ENCODE peak calls at places on chromosomes 16 and 17, in five cellular contexts. Q is mammary epithelial cell, U is A549, T is dorsolateral prefrontal cortex, A is K562. R is an unnamed sample.

GRCh38 chr16:65828296-65828695 is 538.2 kb upstream of the CDH5 start:
- DNase-seq in Q (no peak), U (no peak), T (no peak), A (no peak), R (no peak)

GRCh38 chr17:67575325-67575724 is 142.4 kb upstream of the NOL11 start:
- DNase-seq in Q (no peak), U (no peak), T (no peak), A (no peak), R (no peak)

GRCh38 chr16:10738231-10739077 is 5.2 kb upstream of the NUBP1 start:
- DNase-seq in Q (peak), U (peak), T (peak), A (peak), R (peak)

GRCh38 chr17:57597531-57598453 is 147.3 kb downstream of the CCDC182 start:
- DNase-seq in Q (peak), U (peak), T (peak), A (peak), R (peak)

GRCh38 chr16:79261461-79261860 is 339.1 kb downstream of the MAF start:
- DNase-seq in Q (no peak), U (peak), T (no peak), A (peak), R (no peak)

GRCh38 chr16:11010576-11011221 is 66.3 kb downstream of the CLEC16A start:
- DNase-seq in Q (no peak), U (no peak), T (no peak), A (no peak), R (no peak)

GRCh38 chr17:80203448-80204092 is 16.6 kb downstream of the SGSH start:
- DNase-seq in Q (no peak), U (no peak), T (no peak), A (no peak), R (no peak)

GRCh38 chr16:4358831-4359561 is 7.9 kb upstream of the PAM16 start:
- DNase-seq in Q (no peak), U (peak), T (no peak), A (peak), R (no peak)

GRCh38 chr17:68006797-68007196 is 10.5 kb upstream of the C17orf58 start:
- DNase-seq in Q (no peak), U (no peak), T (peak), A (no peak), R (no peak)

GRCh38 chr16:46920402-46921068 is 36.4 kb downstream of the GPT2 start:
- DNase-seq in Q (no peak), U (no peak), T (no peak), A (no peak), R (peak)

GRCh38 chr16:56630134-56630533 is 2.3 kb upstream of the MT1M start:
- DNase-seq in Q (no peak), U (no peak), T (no peak), A (no peak), R (no peak)

GRCh38 chr17:45225964-45226530 is 4.4 kb downstream of the FMNL1 start:
- DNase-seq in Q (no peak), U (peak), T (peak), A (peak), R (no peak)

GRCh38 chr16:22007509-22008214 is at the start of gene MOSMO:
- DNase-seq in Q (peak), U (peak), T (peak), A (peak), R (peak)

GRCh38 chr16:56860226-56861020 is 4.6 kb upstream of the SLC12A3 start:
- DNase-seq in Q (no peak), U (no peak), T (no peak), A (no peak), R (no peak)

GRCh38 chr17:77540975-77541374 is 400.2 kb downstream of the SEC14L1 start:
- DNase-seq in Q (no peak), U (no peak), T (no peak), A (no peak), R (no peak)

GRCh38 chr17:60514053-60514452 is 12.0 kb downstream of the APPBP2 start:
- DNase-seq in Q (no peak), U (no peak), T (no peak), A (no peak), R (no peak)

GRCh38 chr16:89909777-89910716 is 8.6 kb upstream of the MC1R start:
- DNase-seq in Q (peak), U (peak), T (peak), A (peak), R (no peak)

GRCh38 chr17:81086789-81087551 is 52.0 kb downstream of the BAIAP2 start:
- DNase-seq in Q (peak), U (no peak), T (no peak), A (no peak), R (peak)

GRCh38 chr16:27639588-27640276 is 89.8 kb downstream of the KATNIP start:
- DNase-seq in Q (peak), U (peak), T (no peak), A (peak), R (no peak)

GRCh38 chr16:48524348-48525200 is 85.4 kb downstream of the N4BP1 start:
- DNase-seq in Q (peak), U (no peak), T (no peak), A (no peak), R (no peak)

GRCh38 chr16:77206533-77206932 is 7.3 kb downstream of the SYCE1L start:
- DNase-seq in Q (no peak), U (no peak), T (no peak), A (no peak), R (no peak)

GRCh38 chr17:3914319-3914685 is 2.0 kb downstream of the P2RX1 start:
- DNase-seq in Q (no peak), U (no peak), T (no peak), A (no peak), R (no peak)

GRCh38 chr17:38458521-38458920 is 30.3 kb downstream of the ARHGAP23 start:
- DNase-seq in Q (no peak), U (no peak), T (no peak), A (no peak), R (no peak)

GRCh38 chr17:30290696-30291570 is 811 bp downstream of the BLMH start:
- DNase-seq in Q (peak), U (peak), T (no peak), A (peak), R (peak)

GRCh38 chr17:63434951-63435571 is 11.0 kb downstream of the CYB561 start:
- DNase-seq in Q (peak), U (peak), T (peak), A (no peak), R (peak)

GRCh38 chr17:9729034-9729650 is 62.2 kb downstream of the DHRS7C start:
- DNase-seq in Q (peak), U (peak), T (no peak), A (peak), R (peak)

GRCh38 chr16:25109643-25110042 is 1.9 kb upstream of the LCMT1 start:
- DNase-seq in Q (peak), U (peak), T (no peak), A (no peak), R (peak)

GRCh38 chr17:61294777-61295176 is 104.9 kb upstream of the TBX2 start:
- DNase-seq in Q (peak), U (peak), T (no peak), A (no peak), R (no peak)

GRCh38 chr16:11049396-11050059 is 105.2 kb downstream of the CLEC16A start:
- DNase-seq in Q (no peak), U (peak), T (no peak), A (no peak), R (peak)

GRCh38 chr16:11399261-11399831 is 54.1 kb downstream of the RMI2 start:
- DNase-seq in Q (no peak), U (no peak), T (no peak), A (no peak), R (no peak)

GRCh38 chr17:80886641-80887573 is 104.7 kb upstream of the CHMP6 start:
- DNase-seq in Q (no peak), U (no peak), T (no peak), A (no peak), R (no peak)

GRCh38 chr16:85986931-85987749 is 88.2 kb downstream of the IRF8 start:
- DNase-seq in Q (no peak), U (no peak), T (no peak), A (no peak), R (no peak)

GRCh38 chr16:83449861-83450260 is 357.9 kb upstream of the HSBP1 start:
- DNase-seq in Q (no peak), U (no peak), T (no peak), A (no peak), R (no peak)

GRCh38 chr16:5072334-5073278 is 963 bp downstream of the ALG1 start:
- DNase-seq in Q (no peak), U (no peak), T (no peak), A (no peak), R (no peak)

GRCh38 chr17:49229076-49229804 is 1.3 kb downstream of the PHOSPHO1 start:
- DNase-seq in Q (no peak), U (no peak), T (no peak), A (no peak), R (peak)

GRCh38 chr16:49352923-49353322 is 20.7 kb upstream of the C16orf78 start:
- DNase-seq in Q (no peak), U (peak), T (no peak), A (peak), R (no peak)

DNA sequence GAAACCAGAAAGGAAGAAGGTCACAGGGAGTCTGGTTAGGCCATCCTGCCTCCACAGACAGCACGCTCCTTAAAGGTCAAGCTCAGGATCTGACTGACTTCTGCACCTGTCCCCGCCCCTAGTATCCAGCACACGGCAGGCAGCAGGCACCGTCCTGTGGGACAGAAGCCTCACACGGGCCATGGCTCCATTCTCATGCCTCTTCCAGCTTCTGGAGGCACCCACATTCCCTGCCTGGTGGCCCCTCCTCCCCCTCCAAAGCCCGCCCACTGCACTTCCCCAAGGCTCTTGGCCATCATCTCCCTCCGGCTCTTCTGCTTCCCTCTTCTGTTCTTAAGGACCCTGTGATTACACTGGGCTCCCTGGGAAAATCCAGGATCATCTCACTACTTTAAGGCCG is 3.6 kb downstream of the CANT1 start:
- DNase-seq in Q (no peak), U (no peak), T (no peak), A (peak), R (no peak)
- H3K27ac ChIP-seq in Q (no peak), U (no peak), T (peak), A (no peak), R (peak)

GRCh38 chr17:1031711-1032110 is 34.8 kb downstream of the TIMM22 start:
- DNase-seq in Q (no peak), U (no peak), T (peak), A (peak), R (no peak)

GRCh38 chr17:1035546-1036170 is 38.7 kb downstream of the TIMM22 start:
- DNase-seq in Q (no peak), U (no peak), T (no peak), A (no peak), R (no peak)

GRCh38 chr17:1034652-1035210 is 37.8 kb downstream of the TIMM22 start:
- DNase-seq in Q (no peak), U (no peak), T (no peak), A (no peak), R (no peak)

GRCh38 chr17:1032391-1032790 is 35.5 kb downstream of the TIMM22 start:
- DNase-seq in Q (no peak), U (no peak), T (no peak), A (no peak), R (no peak)

GRCh38 chr17:1033503-1033902 is 36.6 kb downstream of the TIMM22 start:
- DNase-seq in Q (no peak), U (no peak), T (no peak), A (no peak), R (no peak)
- H3K27ac ChIP-seq in Q (no peak), U (no peak), T (no peak), A (no peak), R (no peak)

DNA sequence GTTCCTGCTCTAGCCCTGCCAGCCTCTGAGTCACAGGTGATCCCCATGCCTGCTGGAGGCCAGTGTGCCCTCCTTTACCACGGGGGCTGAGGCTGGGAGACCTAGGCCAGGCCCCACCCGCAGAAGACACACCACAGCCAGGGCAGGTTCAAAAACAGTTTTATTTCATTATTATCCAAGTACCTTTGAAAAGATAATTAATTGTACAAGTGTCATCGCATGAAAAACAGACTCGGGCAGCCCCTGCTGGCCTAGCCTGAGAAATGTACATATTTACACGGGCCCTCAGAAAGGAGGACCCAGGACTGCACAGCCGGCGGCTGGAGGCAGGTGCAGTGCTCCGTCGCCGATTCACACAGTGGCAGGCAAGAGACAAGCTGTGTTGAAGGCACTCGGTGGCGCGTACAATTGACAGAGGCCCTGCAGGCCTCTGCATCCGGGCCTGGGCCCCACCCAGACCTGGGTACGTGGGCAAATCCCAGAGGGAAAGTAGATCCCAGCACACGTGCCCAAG is 4.4 kb downstream of the PDIA2 start:
- DNase-seq in Q (no peak), U (peak), T (no peak), A (no peak), R (no peak)
- H3K27ac ChIP-seq in Q (no peak), U (no peak), T (no peak), A (no peak), R (no peak)

DNA sequence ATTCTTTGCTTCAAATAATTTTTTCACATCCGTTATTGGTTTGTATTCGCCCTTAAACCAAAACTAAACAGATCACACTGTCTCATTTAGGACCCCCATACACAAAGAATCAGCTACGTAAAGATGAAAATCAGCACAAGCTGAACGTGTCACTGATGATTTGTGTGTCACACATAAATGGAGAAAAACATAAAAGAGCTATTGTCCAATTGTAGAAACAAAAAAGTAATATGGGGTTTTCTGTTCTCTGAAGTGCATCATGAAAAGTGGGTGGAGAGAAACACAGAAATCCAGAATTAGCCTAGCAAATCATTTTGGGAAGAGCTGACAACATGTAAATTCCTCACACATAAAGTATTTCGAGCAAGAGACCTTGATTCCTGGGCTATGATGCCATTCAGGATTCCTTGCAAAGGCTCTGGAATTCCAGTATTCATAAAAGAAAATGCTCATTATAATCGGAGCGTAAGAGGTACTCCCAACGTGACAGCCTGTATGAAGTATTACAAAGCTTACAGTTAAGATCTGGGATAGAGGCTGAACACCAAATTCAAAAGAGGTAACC is 1.1 kb downstream of the DCUN1D3 start:
- DNase-seq in Q (peak), U (no peak), T (no peak), A (no peak), R (no peak)
- H3K27ac ChIP-seq in Q (peak), U (peak), T (peak), A (no peak), R (peak)

GRCh38 chr17:31390748-31391495 is 553 bp upstream of the RAB11FIP4 start:
- DNase-seq in Q (no peak), U (no peak), T (no peak), A (no peak), R (no peak)
- H3K27ac ChIP-seq in Q (no peak), U (peak), T (peak), A (no peak), R (no peak)

DNA sequence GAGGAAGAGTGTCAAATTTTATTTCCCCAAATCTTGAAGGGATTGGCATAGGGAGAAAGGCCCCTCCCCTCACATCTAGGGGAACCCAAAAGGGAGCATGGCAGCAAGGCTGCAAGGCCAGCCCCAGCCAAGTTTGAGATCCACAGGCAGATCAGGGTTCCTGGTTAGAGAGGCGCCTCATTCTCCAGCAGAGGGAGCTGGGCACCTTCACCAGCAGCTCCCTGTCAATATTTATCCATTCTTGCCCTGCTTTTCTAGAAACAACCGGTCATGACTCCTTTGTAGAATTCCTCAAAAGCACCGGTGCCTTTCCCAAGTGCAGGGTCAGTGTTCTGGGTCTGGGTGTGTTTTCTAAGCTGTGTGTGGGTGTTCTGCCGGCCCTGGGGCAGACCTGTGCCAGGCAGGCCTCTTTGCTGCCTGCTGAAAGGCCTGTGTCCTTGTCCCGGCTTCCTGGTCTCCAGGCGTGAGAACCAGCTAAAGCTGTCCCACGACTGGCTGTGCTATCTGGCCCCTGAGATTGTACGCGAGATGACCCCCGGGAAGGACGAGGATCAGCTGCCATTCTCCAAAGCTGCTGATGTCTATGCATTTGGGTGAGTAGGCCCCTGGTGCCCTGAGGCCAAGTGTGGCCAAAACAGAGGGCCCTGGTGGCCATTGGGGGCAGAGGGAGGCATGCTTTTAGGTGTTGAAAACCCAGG is 21.2 kb upstream of the LGALS9 start:
- DNase-seq in Q (peak), U (peak), T (peak), A (peak), R (peak)
- H3K27ac ChIP-seq in Q (no peak), U (no peak), T (no peak), A (no peak), R (no peak)

DNA sequence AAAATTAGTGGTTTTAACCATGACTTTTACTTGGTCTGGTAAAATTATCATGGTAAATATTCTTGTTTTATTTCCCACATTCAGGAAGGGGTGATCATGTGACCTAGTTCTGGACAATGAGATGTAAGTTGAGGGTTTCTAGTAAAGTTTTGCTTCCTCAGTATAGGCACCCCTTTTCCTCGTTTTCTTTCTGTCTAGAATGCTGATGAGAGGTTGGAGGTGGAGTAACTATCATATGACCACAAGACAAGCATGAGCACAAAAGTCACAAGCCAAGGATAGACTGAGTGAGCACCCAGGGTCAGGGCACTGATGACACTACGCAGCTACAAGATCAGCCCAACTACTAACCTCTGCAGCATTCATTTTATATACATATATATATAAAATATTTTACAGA is 53.9 kb downstream of the MYO1D start:
- DNase-seq in Q (no peak), U (no peak), T (no peak), A (no peak), R (no peak)
- H3K27ac ChIP-seq in Q (no peak), U (peak), T (no peak), A (no peak), R (no peak)